ENCODE peak calls at places on chromosomes 11 and 22, in four cellular contexts. Z is LHCN-M2, Y is GOT3, U is uterus. I is an unnamed sample.

GRCh38 chr11:118398797-118399564 is 2.4 kb upstream of the ATP5MG start:
- DNase-seq in Z (no peak), Y (no peak), U (no peak), I (no peak)

GRCh38 chr22:49025791-49026475 is 801.7 kb downstream of the BRD1 start:
- DNase-seq in Z (no peak), Y (no peak), U (no peak), I (no peak)

GRCh38 chr11:88174627-88175003 is 628 bp downstream of the RAB38 start:
- DNase-seq in Z (peak), Y (no peak), U (peak), I (peak)

GRCh38 chr11:7245341-7245740 is 6.4 kb upstream of the SYT9 start:
- DNase-seq in Z (no peak), Y (no peak), U (no peak), I (no peak)

GRCh38 chr11:122440783-122441701 is 214.5 kb upstream of the UBASH3B start:
- DNase-seq in Z (peak), Y (no peak), U (peak), I (peak)

GRCh38 chr11:71201231-71201630 is 51.1 kb downstream of the SHANK2 start:
- DNase-seq in Z (no peak), Y (no peak), U (no peak), I (no peak)

GRCh38 chr11:115990004-115990447 is 485.8 kb upstream of the CADM1 start:
- DNase-seq in Z (no peak), Y (peak), U (no peak), I (peak)

GRCh38 chr22:27476729-27477128 is 324.8 kb downstream of the MN1 start:
- DNase-seq in Z (peak), Y (no peak), U (no peak), I (no peak)

GRCh38 chr22:45905924-45906865 is 70.8 kb downstream of the WNT7B start:
- DNase-seq in Z (peak), Y (peak), U (no peak), I (peak)

GRCh38 chr11:13462928-13463778 is at the start of gene BTBD10:
- DNase-seq in Z (peak), Y (peak), U (peak), I (peak)

GRCh38 chr11:46674463-46675287 is 25.7 kb downstream of the ARHGAP1 start:
- DNase-seq in Z (peak), Y (no peak), U (no peak), I (peak)

GRCh38 chr22:20905415-20906386 is 11.5 kb upstream of the CRKL start:
- DNase-seq in Z (no peak), Y (no peak), U (no peak), I (no peak)

GRCh38 chr11:125992893-125993292 is 47.0 kb downstream of the VSIG10L2 start:
- DNase-seq in Z (no peak), Y (no peak), U (no peak), I (no peak)

GRCh38 chr11:108324587-108324986 is 101.7 kb downstream of the ATM start:
- DNase-seq in Z (peak), Y (no peak), U (no peak), I (no peak)

GRCh38 chr11:8722156-8722555 is 39.6 kb downstream of the RPL27A start:
- DNase-seq in Z (peak), Y (no peak), U (peak), I (no peak)

GRCh38 chr11:122804796-122805195 is 33.5 kb upstream of the CRTAM start:
- DNase-seq in Z (no peak), Y (no peak), U (no peak), I (no peak)

GRCh38 chr11:115083129-115083823 is 404.9 kb downstream of the NXPE2 start:
- DNase-seq in Z (no peak), Y (no peak), U (no peak), I (no peak)

GRCh38 chr11:65588199-65589054 is 7.2 kb downstream of the KCNK7 start:
- DNase-seq in Z (no peak), Y (no peak), U (no peak), I (no peak)

GRCh38 chr11:11396290-11397042 is 43.4 kb upstream of the CSNK2A3 start:
- DNase-seq in Z (peak), Y (peak), U (peak), I (no peak)

I was measured in left cardiac atrium.